ENCODE peak calls at places on chromosome 1, in eight cellular contexts. X, S, K, G, Y, B, E and W are unnamed samples.

GRCh38 chr1:62621907-62622306 is 24.6 kb downstream of the ANGPTL3 start:
- DNase-seq in X (peak; percentile 85), S (no peak), K (no peak), G (peak; percentile 48), Y (peak; percentile 76), B (peak; percentile 79), E (no peak), W (no peak)

GRCh38 chr1:205505791-205506190 is 1.3 kb downstream of the CDK18 start:
- DNase-seq in X (no peak), S (no peak), K (no peak), G (no peak), Y (peak; percentile 24), B (peak; percentile 35), E (no peak), W (peak; percentile 66)

GRCh38 chr1:47664356-47664755 is 226.5 kb downstream of the FOXD2 start:
- DNase-seq in X (no peak), S (no peak), K (no peak), G (no peak), Y (no peak), B (no peak), E (no peak), W (no peak)

GRCh38 chr1:111249960-111250359 is 22.4 kb downstream of the CHI3L2 start:
- DNase-seq in X (no peak), S (no peak), K (no peak), G (no peak), Y (no peak), B (no peak), E (no peak), W (no peak)

GRCh38 chr1:224393331-224393730 is 36.7 kb downstream of the CNIH4 start:
- DNase-seq in X (no peak), S (no peak), K (no peak), G (no peak), Y (no peak), B (no peak), E (no peak), W (no peak)

GRCh38 chr1:177274687-177275211 is 104.0 kb downstream of the BRINP2 start:
- DNase-seq in X (no peak), S (no peak), K (no peak), G (no peak), Y (no peak), B (peak; percentile 65), E (no peak), W (no peak)

GRCh38 chr1:229070168-229070567 is 200.7 kb upstream of the RAB4A start:
- DNase-seq in X (peak; percentile 35), S (no peak), K (no peak), G (peak; percentile 71), Y (peak; percentile 65), B (no peak), E (no peak), W (peak; percentile 95)

GRCh38 chr1:44884746-44885145 is 41.7 kb upstream of the PTCH2 start:
- DNase-seq in X (no peak), S (no peak), K (no peak), G (no peak), Y (no peak), B (no peak), E (no peak), W (no peak)

GRCh38 chr1:54575161-54575560 is 27.1 kb downstream of the ACOT11 start:
- DNase-seq in X (no peak), S (no peak), K (no peak), G (no peak), Y (no peak), B (no peak), E (no peak), W (no peak)

GRCh38 chr1:193479187-193479586 is 292.8 kb upstream of the B3GALT2 start:
- DNase-seq in X (no peak), S (peak; percentile 42), K (peak; percentile 56), G (no peak), Y (no peak), B (no peak), E (peak; percentile 52), W (no peak)

GRCh38 chr1:173302366-173302765 is 95.2 kb upstream of the TNFSF4 start:
- DNase-seq in X (no peak), S (no peak), K (no peak), G (no peak), Y (no peak), B (no peak), E (no peak), W (no peak)